ENCODE peak calls at places on chromosomes 1 and 21, in four cellular contexts. T is smooth muscle cell of the brain vasculature, H is OCI-LY7, L is HEK293T. G is an unnamed sample.

GRCh38 chr1:156598731-156599432 is 2.4 kb downstream of the GPATCH4 start:
- DNase-seq in T (no peak), H (no peak), L (no peak), G (no peak)

GRCh38 chr1:61756773-61757172 is 14.5 kb downstream of the PATJ start:
- DNase-seq in T (no peak), H (no peak), L (no peak), G (no peak)

GRCh38 chr1:183363967-183364366 is 54.2 kb downstream of the NMNAT2 start:
- DNase-seq in T (no peak), H (no peak), L (no peak), G (no peak)

GRCh38 chr1:15038232-15039016 is 115.1 kb upstream of the TMEM51 start:
- DNase-seq in T (no peak), H (peak), L (peak), G (peak)

GRCh38 chr1:235597867-235598553 is 51.6 kb downstream of the GNG4 start:
- DNase-seq in T (peak), H (no peak), L (peak), G (peak)

GRCh38 chr1:22611530-22611947 is 24.9 kb upstream of the C1QA start:
- DNase-seq in T (peak), H (peak), L (peak), G (peak)

GRCh38 chr1:226986496-226987178 is 46.5 kb downstream of the COQ8A start:
- DNase-seq in T (no peak), H (no peak), L (no peak), G (no peak)

GRCh38 chr1:23772049-23772853 is 6.0 kb upstream of the PITHD1 start:
- DNase-seq in T (no peak), H (peak), L (peak), G (peak)

GRCh38 chr1:94727846-94728715 is 92.1 kb upstream of the SLC44A3 start:
- DNase-seq in T (peak), H (no peak), L (no peak), G (peak)

GRCh38 chr21:32545948-32546441 is 39.3 kb downstream of the TCP10L start:
- DNase-seq in T (no peak), H (no peak), L (no peak), G (no peak)

GRCh38 chr21:34894401-34894800 is 154.7 kb downstream of the RUNX1 start:
- DNase-seq in T (no peak), H (no peak), L (no peak), G (no peak)

GRCh38 chr1:211912064-211912463 is 81.5 kb upstream of the LPGAT1 start:
- DNase-seq in T (no peak), H (no peak), L (no peak), G (no peak)

GRCh38 chr1:198669023-198669698 is 30.3 kb downstream of the PTPRC start:
- DNase-seq in T (no peak), H (no peak), L (no peak), G (no peak)

GRCh38 chr1:52365091-52365745 is 787 bp downstream of the CC2D1B start:
- DNase-seq in T (no peak), H (peak), L (no peak), G (peak)

GRCh38 chr1:176692431-176692830 is 229.5 kb downstream of the PAPPA2 start:
- DNase-seq in T (no peak), H (no peak), L (no peak), G (peak)

GRCh38 chr1:5477716-5478115 is 514.5 kb downstream of the NPHP4 start:
- DNase-seq in T (no peak), H (no peak), L (no peak), G (no peak)

GRCh38 chr1:26055041-26055440 is 9.1 kb upstream of the SLC30A2 start:
- DNase-seq in T (no peak), H (no peak), L (no peak), G (no peak)

GRCh38 chr1:185315364-185316108 is 1.5 kb downstream of the IVNS1ABP start:
- DNase-seq in T (no peak), H (peak), L (no peak), G (no peak)

GRCh38 chr1:18121072-18121820 is 13.6 kb downstream of the IGSF21 start:
- DNase-seq in T (no peak), H (no peak), L (no peak), G (no peak)

GRCh38 chr1:244381887-244382565 is 69.7 kb downstream of the ADSS2 start:
- DNase-seq in T (peak), H (no peak), L (no peak), G (peak)

GRCh38 chr1:9068971-9069323 is 488 bp downstream of the SLC2A5 start:
- DNase-seq in T (no peak), H (peak), L (no peak), G (no peak)

GRCh38 chr1:89254658-89255287 is 17.9 kb downstream of the GBP5 start:
- DNase-seq in T (no peak), H (no peak), L (no peak), G (peak)

GRCh38 chr1:23895082-23895481 is 18.1 kb downstream of the CNR2 start:
- DNase-seq in T (no peak), H (no peak), L (no peak), G (no peak)

GRCh38 chr1:161069201-161069685 is 448 bp downstream of the ARHGAP30 start:
- DNase-seq in T (no peak), H (peak), L (no peak), G (no peak)

GRCh38 chr1:20248954-20249612 is 41.6 kb upstream of the VWA5B1 start:
- DNase-seq in T (no peak), H (peak), L (no peak), G (no peak)

GRCh38 chr1:227729881-227730629 is 5.0 kb downstream of the JMJD4 start:
- DNase-seq in T (no peak), H (peak), L (peak), G (peak)

GRCh38 chr1:226980565-226981385 is 40.7 kb downstream of the COQ8A start:
- DNase-seq in T (no peak), H (no peak), L (no peak), G (no peak)

GRCh38 chr1:81158592-81158991 is 642.1 kb upstream of the ADGRL2 start:
- DNase-seq in T (no peak), H (no peak), L (no peak), G (no peak)

GRCh38 chr1:155012052-155012546 is 9.5 kb downstream of the ZBTB7B start:
- DNase-seq in T (no peak), H (no peak), L (peak), G (peak)

GRCh38 chr1:171913385-171913784 is 72.1 kb downstream of the DNM3 start:
- DNase-seq in T (no peak), H (no peak), L (no peak), G (no peak)

GRCh38 chr21:37071561-37072238 is 1.2 kb downstream of the PIGP start:
- DNase-seq in T (no peak), H (peak), L (no peak), G (peak)

G was measured in cardiac muscle cell.